ENCODE peak calls at places on chromosomes 6 and 20, in four cellular contexts. One of them, this sample, is unnamed.

GRCh38 chr6:66307490-66307889 is 600.5 kb upstream of the EYS start:
- DNase-seq in natural killer cell: no peak
- DNase-seq in foreskin fibroblast: peak; percentile 9
- DNase-seq in astrocyte of the spinal cord: peak; percentile 5
- DNase-seq in this sample: no peak

GRCh38 chr6:84657486-84657885 is 106.9 kb downstream of the TBX18 start:
- DNase-seq in natural killer cell: no peak
- DNase-seq in foreskin fibroblast: no peak
- DNase-seq in astrocyte of the spinal cord: no peak
- DNase-seq in this sample: no peak

GRCh38 chr6:16163535-16164300 is 34.8 kb downstream of the MYLIP start:
- DNase-seq in natural killer cell: no peak
- DNase-seq in foreskin fibroblast: no peak
- DNase-seq in astrocyte of the spinal cord: no peak
- DNase-seq in this sample: no peak

GRCh38 chr6:77466055-77467028 is 3.1 kb upstream of the HTR1B start:
- DNase-seq in natural killer cell: no peak
- DNase-seq in foreskin fibroblast: peak; percentile 89
- DNase-seq in astrocyte of the spinal cord: peak; percentile 79
- DNase-seq in this sample: no peak

GRCh38 chr6:106546322-106547052 is 82.8 kb downstream of the RTN4IP1 start:
- DNase-seq in natural killer cell: no peak
- DNase-seq in foreskin fibroblast: peak; percentile 91
- DNase-seq in astrocyte of the spinal cord: peak; percentile 87
- DNase-seq in this sample: peak; percentile 57

GRCh38 chr6:149233056-149233715 is 84.3 kb upstream of the TAB2 start:
- DNase-seq in natural killer cell: no peak
- DNase-seq in foreskin fibroblast: peak; percentile 73
- DNase-seq in astrocyte of the spinal cord: peak; percentile 97
- DNase-seq in this sample: no peak

GRCh38 chr20:2005359-2005758 is 11.5 kb upstream of the PDYN start:
- DNase-seq in natural killer cell: no peak
- DNase-seq in foreskin fibroblast: peak; percentile 14
- DNase-seq in astrocyte of the spinal cord: no peak
- DNase-seq in this sample: no peak

GRCh38 chr20:37542281-37542680 is 14.6 kb upstream of the BLCAP start:
- DNase-seq in natural killer cell: no peak
- DNase-seq in foreskin fibroblast: peak; percentile 33
- DNase-seq in astrocyte of the spinal cord: no peak
- DNase-seq in this sample: no peak

GRCh38 chr6:148514091-148514850 is 171.6 kb downstream of the SASH1 start:
- DNase-seq in natural killer cell: no peak
- DNase-seq in foreskin fibroblast: peak; percentile 47
- DNase-seq in astrocyte of the spinal cord: no peak
- DNase-seq in this sample: no peak

GRCh38 chr20:60011512-60012507 is 53.6 kb downstream of the CDH26 start:
- DNase-seq in natural killer cell: no peak
- DNase-seq in foreskin fibroblast: no peak
- DNase-seq in astrocyte of the spinal cord: no peak
- DNase-seq in this sample: no peak

GRCh38 chr6:74073429-74073828 is 377.4 kb downstream of the CD109 start:
- DNase-seq in natural killer cell: no peak
- DNase-seq in foreskin fibroblast: peak; percentile 90
- DNase-seq in astrocyte of the spinal cord: peak; percentile 47
- DNase-seq in this sample: no peak

GRCh38 chr6:135941275-135941674 is 89.8 kb downstream of the PDE7B start:
- DNase-seq in natural killer cell: no peak
- DNase-seq in foreskin fibroblast: peak; percentile 63
- DNase-seq in astrocyte of the spinal cord: peak; percentile 46
- DNase-seq in this sample: no peak

GRCh38 chr6:47698342-47698787 is at the start of gene ADGRF4:
- DNase-seq in natural killer cell: no peak
- DNase-seq in foreskin fibroblast: peak; percentile 8
- DNase-seq in astrocyte of the spinal cord: peak; percentile 30
- DNase-seq in this sample: no peak

GRCh38 chr6:26157150-26157837 is 70.1 kb downstream of the HFE start:
- DNase-seq in natural killer cell: peak; percentile 67
- DNase-seq in foreskin fibroblast: peak; percentile 64
- DNase-seq in astrocyte of the spinal cord: no peak
- DNase-seq in this sample: peak; percentile 59

GRCh38 chr6:135592276-135592675 is 94.7 kb upstream of the AHI1 start:
- DNase-seq in natural killer cell: no peak
- DNase-seq in foreskin fibroblast: peak; percentile 6
- DNase-seq in astrocyte of the spinal cord: peak; percentile 15
- DNase-seq in this sample: no peak

GRCh38 chr6:18596529-18596835 is 209.3 kb downstream of the RNF144B start:
- DNase-seq in natural killer cell: no peak
- DNase-seq in foreskin fibroblast: no peak
- DNase-seq in astrocyte of the spinal cord: no peak
- DNase-seq in this sample: no peak

GRCh38 chr6:139550361-139550760 is 175.9 kb upstream of the CITED2 start:
- DNase-seq in natural killer cell: no peak
- DNase-seq in foreskin fibroblast: no peak
- DNase-seq in astrocyte of the spinal cord: no peak
- DNase-seq in this sample: no peak

GRCh38 chr6:128569737-128570438 is 49.5 kb upstream of the PTPRK start:
- DNase-seq in natural killer cell: no peak
- DNase-seq in foreskin fibroblast: peak; percentile 97
- DNase-seq in astrocyte of the spinal cord: peak; percentile 81
- DNase-seq in this sample: no peak

GRCh38 chr20:258963-259362 is 1.4 kb downstream of the DEFB132 start:
- DNase-seq in natural killer cell: no peak
- DNase-seq in foreskin fibroblast: peak; percentile 36
- DNase-seq in astrocyte of the spinal cord: peak; percentile 15
- DNase-seq in this sample: no peak

GRCh38 chr6:28154357-28154756 is 12.7 kb downstream of the ZKSCAN8 start:
- DNase-seq in natural killer cell: no peak
- DNase-seq in foreskin fibroblast: no peak
- DNase-seq in astrocyte of the spinal cord: no peak
- DNase-seq in this sample: no peak

GRCh38 chr6:22980446-22980845 is 411.1 kb downstream of the HDGFL1 start:
- DNase-seq in natural killer cell: no peak
- DNase-seq in foreskin fibroblast: peak; percentile 69
- DNase-seq in astrocyte of the spinal cord: no peak
- DNase-seq in this sample: no peak

GRCh38 chr20:32481311-32482103 is 103.6 kb downstream of the NOL4L start:
- DNase-seq in natural killer cell: no peak
- DNase-seq in foreskin fibroblast: no peak
- DNase-seq in astrocyte of the spinal cord: no peak
- DNase-seq in this sample: no peak

GRCh38 chr20:49179368-49180277 is 8.5 kb downstream of the STAU1 start:
- DNase-seq in natural killer cell: no peak
- DNase-seq in foreskin fibroblast: no peak
- DNase-seq in astrocyte of the spinal cord: no peak
- DNase-seq in this sample: no peak

GRCh38 chr20:63618291-63618980 is 8.5 kb downstream of the GMEB2 start:
- DNase-seq in natural killer cell: no peak
- DNase-seq in foreskin fibroblast: no peak
- DNase-seq in astrocyte of the spinal cord: no peak
- DNase-seq in this sample: peak; percentile 5

GRCh38 chr6:168274046-168274952 is 45.3 kb downstream of the DACT2 start:
- DNase-seq in natural killer cell: no peak
- DNase-seq in foreskin fibroblast: no peak
- DNase-seq in astrocyte of the spinal cord: no peak
- DNase-seq in this sample: no peak

DNA sequence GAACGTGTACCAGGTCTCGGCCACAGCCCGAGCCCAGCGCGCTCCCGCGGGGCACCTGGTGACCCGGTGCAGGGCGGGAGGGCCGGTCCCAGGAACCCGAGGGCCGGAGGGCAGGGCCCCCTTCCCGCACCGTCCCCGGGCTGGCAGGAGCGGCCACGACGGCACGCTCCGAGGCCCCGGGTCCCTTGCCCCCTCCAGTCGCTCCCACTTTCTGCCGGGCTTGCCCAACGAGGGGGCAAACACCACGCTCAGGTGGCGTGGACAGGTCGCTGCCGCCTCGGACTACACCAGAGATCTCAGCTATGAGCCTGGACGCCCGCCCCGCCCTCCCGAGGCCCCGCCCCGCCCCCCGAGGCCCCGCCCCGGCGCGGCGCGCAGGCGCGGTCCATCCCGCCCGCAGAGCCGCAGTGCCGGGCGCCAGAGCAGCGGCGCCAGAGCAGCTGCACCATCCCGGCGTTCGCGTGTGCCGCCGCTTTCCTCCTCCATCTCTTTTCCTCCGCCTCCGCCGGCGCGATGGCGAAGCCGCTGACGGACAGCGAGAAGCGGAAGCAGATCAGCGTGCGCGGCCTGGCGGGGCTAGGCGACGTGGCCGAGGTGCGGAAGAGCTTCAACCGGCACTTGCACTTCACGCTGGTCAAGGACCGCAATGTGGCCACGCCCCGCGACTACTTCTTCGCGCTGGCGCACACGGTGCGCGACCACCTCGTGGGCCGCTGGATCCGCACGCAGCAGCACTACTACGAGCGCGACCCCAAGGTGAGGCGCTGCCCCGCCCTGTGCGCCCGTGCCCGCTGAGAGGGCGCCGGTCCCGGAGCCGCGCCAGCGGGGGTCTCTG is at the start of gene PYGB:
- DNase-seq in natural killer cell: peak; percentile 68
- DNase-seq in foreskin fibroblast: peak; percentile 89
- DNase-seq in astrocyte of the spinal cord: peak; percentile 87
- DNase-seq in this sample: peak; percentile 75
- TF ChIP-seq CTCF in natural killer cell: no peak
- TF ChIP-seq CTCF in foreskin fibroblast: no peak
- TF ChIP-seq CTCF in astrocyte of the spinal cord: no peak
- TF ChIP-seq CTCF in this sample: no peak

DNA sequence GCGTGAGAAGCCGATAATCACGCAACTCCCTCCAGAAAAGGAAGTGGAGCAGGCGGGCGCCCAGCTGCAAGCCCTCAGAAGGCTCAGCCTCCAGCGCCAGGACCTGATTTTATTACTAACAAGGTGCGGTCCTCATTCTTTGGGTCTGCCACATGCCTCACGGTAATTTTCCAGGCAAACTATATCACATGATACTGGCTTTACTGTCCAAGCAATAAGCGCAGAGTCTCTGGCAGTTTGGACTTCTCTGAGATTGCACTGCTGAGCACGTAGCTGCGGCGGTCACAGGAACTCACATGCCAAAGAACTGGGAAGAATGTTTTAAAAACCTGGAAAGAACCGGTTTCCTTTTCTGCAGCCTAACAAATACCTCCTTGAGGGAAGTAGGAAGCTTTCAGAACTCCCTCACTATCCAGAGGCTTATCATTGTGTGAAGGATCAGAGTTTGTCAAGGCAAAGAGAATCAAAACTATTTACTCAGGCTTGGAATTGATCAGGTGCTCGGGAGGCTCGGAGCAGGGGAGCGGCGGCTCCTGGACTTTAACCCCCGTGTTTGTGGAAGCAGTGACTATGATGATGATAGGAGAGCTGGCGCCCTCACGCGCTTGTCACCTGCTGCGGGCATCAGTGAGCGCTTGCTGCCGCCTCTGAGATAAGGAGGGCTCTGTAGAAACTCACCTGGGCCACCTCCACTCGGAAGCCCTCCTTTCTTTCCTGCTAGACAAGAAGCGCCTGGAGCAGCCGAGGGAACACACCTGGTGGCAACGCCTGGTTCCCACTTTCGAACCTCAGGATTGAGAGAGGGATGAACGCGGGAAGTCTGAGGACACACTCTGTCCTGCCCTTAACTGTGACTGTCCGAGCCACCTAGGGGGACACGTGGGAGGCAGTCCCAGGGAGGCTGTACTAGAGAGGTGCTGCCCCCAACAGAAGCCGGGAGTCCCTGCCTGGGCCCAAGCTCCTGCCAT is 27.2 kb upstream of the SYNJ2 start:
- DNase-seq in natural killer cell: no peak
- DNase-seq in foreskin fibroblast: peak; percentile 30
- DNase-seq in astrocyte of the spinal cord: no peak
- DNase-seq in this sample: no peak
- TF ChIP-seq CTCF in natural killer cell: no peak
- TF ChIP-seq CTCF in foreskin fibroblast: no peak
- TF ChIP-seq CTCF in astrocyte of the spinal cord: no peak
- TF ChIP-seq CTCF in this sample: no peak

GRCh38 chr20:36468149-36469000 is 72.9 kb upstream of the MYL9 start:
- DNase-seq in natural killer cell: no peak
- DNase-seq in foreskin fibroblast: peak; percentile 55
- DNase-seq in astrocyte of the spinal cord: peak; percentile 44
- DNase-seq in this sample: no peak
- TF ChIP-seq CTCF in natural killer cell: no peak
- TF ChIP-seq CTCF in foreskin fibroblast: no peak
- TF ChIP-seq CTCF in astrocyte of the spinal cord: no peak
- TF ChIP-seq CTCF in this sample: no peak

DNA sequence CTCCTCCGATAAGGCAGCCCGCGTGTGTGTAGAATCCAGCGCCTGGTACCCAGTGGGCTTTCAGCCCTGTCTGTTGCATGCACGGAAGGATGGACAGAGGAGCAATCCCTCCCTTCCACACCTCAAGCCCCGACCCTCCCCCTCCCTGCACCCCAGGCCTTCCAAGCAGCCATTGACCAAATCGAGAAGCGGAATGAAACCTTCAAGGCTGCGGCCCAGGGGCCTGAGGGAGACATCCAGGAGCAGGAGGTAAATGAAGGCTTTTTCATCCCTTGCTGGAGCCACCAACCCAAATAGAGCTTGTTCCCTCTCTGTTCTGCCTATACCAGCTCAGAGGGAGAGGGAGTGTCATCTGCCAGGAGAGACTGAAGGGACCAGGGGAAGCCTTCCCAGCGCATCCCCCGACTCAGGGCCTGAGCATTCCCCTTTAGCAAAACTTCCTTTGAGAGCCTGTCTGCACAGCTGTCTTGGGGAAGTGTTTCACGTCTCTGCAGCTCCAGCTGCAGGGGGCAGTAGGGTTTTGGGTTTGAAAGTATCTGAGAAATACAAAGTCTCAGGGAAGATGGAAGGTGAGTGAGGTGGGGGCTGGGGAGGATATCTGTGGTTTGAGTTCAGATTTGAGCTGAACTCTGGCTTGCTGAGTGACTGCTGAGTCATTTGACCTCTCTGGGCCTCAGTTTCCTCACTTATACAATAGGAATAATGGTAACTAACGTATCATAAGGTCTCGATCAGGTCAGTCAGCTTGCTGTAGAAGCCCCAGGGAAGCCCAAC is 16.1 kb downstream of the FGD2 start:
- DNase-seq in natural killer cell: peak; percentile 34
- DNase-seq in foreskin fibroblast: peak; percentile 75
- DNase-seq in astrocyte of the spinal cord: peak; percentile 63
- DNase-seq in this sample: no peak
- TF ChIP-seq CTCF in natural killer cell: peak; percentile 50
- TF ChIP-seq CTCF in foreskin fibroblast: peak; percentile 70
- TF ChIP-seq CTCF in astrocyte of the spinal cord: peak; percentile 69
- TF ChIP-seq CTCF in this sample: no peak

GRCh38 chr6:169452869-169453186 is 199.2 kb upstream of the THBS2 start:
- DNase-seq in natural killer cell: no peak
- DNase-seq in foreskin fibroblast: no peak
- DNase-seq in astrocyte of the spinal cord: no peak
- DNase-seq in this sample: no peak
- TF ChIP-seq CTCF in natural killer cell: no peak
- TF ChIP-seq CTCF in foreskin fibroblast: no peak
- TF ChIP-seq CTCF in astrocyte of the spinal cord: no peak
- TF ChIP-seq CTCF in this sample: no peak